ENCODE peak calls at places on chromosome 22, in ten cellular contexts. L, A, Z, O, T, N, Q, X, H and M are unnamed samples.

GRCh38 chr22:44486538-44486937 is 11.5 kb downstream of the RTL6 start:
- DNase-seq in N (no peak), X (no peak), O (no peak), A (no peak), H (no peak), T (no peak), Z (no peak), L (peak; percentile 19), Q (no peak), M (no peak)

GRCh38 chr22:27242111-27242436 is 559.5 kb downstream of the MN1 start:
- DNase-seq in L (no peak), H (no peak), A (no peak), Q (no peak), T (no peak), Z (no peak), O (no peak), N (no peak), X (no peak), M (no peak)

GRCh38 chr22:46613606-46613997 is 6.6 kb upstream of the GRAMD4 start:
- DNase-seq in L (no peak), A (no peak), Q (no peak), H (no peak), X (no peak), O (no peak), N (no peak), Z (peak; percentile 38), T (no peak), M (no peak)

GRCh38 chr22:30294066-30294465 is 4.8 kb upstream of the CASTOR1 start:
- DNase-seq in T (no peak), H (no peak), X (no peak), O (no peak), Z (no peak), N (no peak), A (no peak), Q (no peak), L (no peak), M (no peak)

GRCh38 chr22:48081281-48081680 is 1318.8 kb downstream of the TBC1D22A start:
- DNase-seq in A (no peak), N (no peak), Z (no peak), Q (no peak), X (no peak), H (no peak), O (no peak), T (no peak), L (no peak), M (no peak)

GRCh38 chr22:29801153-29801552 is 34.0 kb downstream of the UQCR10 start:
- DNase-seq in T (no peak), Z (no peak), Q (no peak), H (no peak), L (peak; percentile 7), X (no peak), O (no peak), N (no peak), A (no peak), M (no peak)

GRCh38 chr22:43346521-43346929 is 3.4 kb upstream of the SCUBE1 start:
- DNase-seq in T (peak; percentile 75), H (peak; percentile 46), X (peak; percentile 42), O (peak; percentile 51), L (peak; percentile 56), Z (peak; percentile 50), N (no peak), Q (peak; percentile 46), A (peak; percentile 42), M (peak; percentile 69)

GRCh38 chr22:26822300-26822699 is 164.9 kb downstream of the MIAT start:
- DNase-seq in O (no peak), L (no peak), H (no peak), A (no peak), T (no peak), N (no peak), Z (no peak), Q (no peak), X (no peak), M (no peak)

GRCh38 chr22:30823015-30823370 is 128.3 kb downstream of the OSBP2 start:
- DNase-seq in L (no peak), Q (no peak), Z (no peak), A (no peak), H (no peak), O (no peak), X (no peak), T (peak; percentile 76), N (no peak), M (no peak)

GRCh38 chr22:20222764-20223420 is 45.2 kb downstream of the RTN4R start:
- DNase-seq in X (no peak), Q (no peak), N (no peak), O (no peak), A (no peak), T (no peak), H (no peak), Z (no peak), L (no peak), M (no peak)

GRCh38 chr22:17102297-17102667 is 17.5 kb downstream of the IL17RA start:
- DNase-seq in H (no peak), N (no peak), Q (no peak), O (no peak), Z (no peak), L (peak; percentile 86), A (no peak), X (no peak), T (no peak), M (no peak)

GRCh38 chr22:30312053-30312452 is 14.7 kb downstream of the TBC1D10A start:
- DNase-seq in Q (no peak), T (no peak), N (no peak), H (no peak), L (no peak), X (no peak), Z (no peak), A (no peak), O (no peak), M (no peak)

GRCh38 chr22:46846154-46846831 is 83.8 kb downstream of the TBC1D22A start:
- DNase-seq in A (no peak), T (no peak), X (no peak), H (no peak), Z (no peak), O (no peak), N (no peak), Q (no peak), L (no peak), M (no peak)